ENCODE peak calls at places on chromosomes 6 and 20, in six cellular contexts. D is activated T-cell treated with anti-CD3 and anti-CD28 coated beads for 1 hour, N is HT-29, B is breast epithelium, O is RKO, X is esophagus muscularis mucosa. P is an unnamed sample.

GRCh38 chr6:13383280-13384163 is 55.2 kb upstream of the TBC1D7 start:
- DNase-seq in D (no peak), N (peak; percentile 83), B (no peak), O (no peak), X (no peak), P (no peak)

GRCh38 chr6:32840604-32841246 is 2.2 kb upstream of the TAP2 start:
- DNase-seq in D (no peak), N (no peak), B (peak; percentile 13), O (no peak), X (peak; percentile 70), P (no peak)

GRCh38 chr6:2396856-2397640 is 151.6 kb upstream of the GMDS start:
- DNase-seq in D (no peak), N (no peak), B (peak; percentile 28), O (no peak), X (no peak), P (no peak)

GRCh38 chr6:82374481-82374880 is 10.9 kb downstream of the TPBG start:
- DNase-seq in D (no peak), N (no peak), B (no peak), O (no peak), X (no peak), P (no peak)

GRCh38 chr20:5171790-5172164 is 45.0 kb downstream of the CDS2 start:
- DNase-seq in D (no peak), N (no peak), B (no peak), O (no peak), X (no peak), P (no peak)

GRCh38 chr6:87589693-87590416 is at the start of the genes ORC3 and RARS2:
- DNase-seq in D (peak; percentile 90), N (peak; percentile 95), B (peak; percentile 94), O (peak; percentile 96), X (peak; percentile 99), P (peak; percentile 68)

GRCh38 chr6:67875877-67876383 is 759.2 kb upstream of the ADGRB3 start:
- DNase-seq in D (no peak), N (no peak), B (no peak), O (no peak), X (no peak), P (no peak)

GRCh38 chr6:83183082-83183828 is 9.8 kb downstream of the PGM3 start:
- DNase-seq in D (no peak), N (no peak), B (no peak), O (peak; percentile 42), X (no peak), P (no peak)

GRCh38 chr20:35773154-35773751 is 1.4 kb downstream of the PHF20 start:
- DNase-seq in D (no peak), N (peak; percentile 64), B (peak; percentile 30), O (peak; percentile 62), X (no peak), P (no peak)

GRCh38 chr6:157333537-157333936 is 10.2 kb upstream of the TMEM242 start:
- DNase-seq in D (no peak), N (no peak), B (no peak), O (no peak), X (peak; percentile 10), P (no peak)

GRCh38 chr6:107690546-107690863 is 133.6 kb downstream of the SCML4 start:
- DNase-seq in D (no peak), N (no peak), B (no peak), O (no peak), X (no peak), P (no peak)

GRCh38 chr20:46343358-46344357 is 35.4 kb upstream of the CDH22 start:
- DNase-seq in D (no peak), N (no peak), B (no peak), O (no peak), X (no peak), P (no peak)

GRCh38 chr20:15708984-15709598 is 864.2 kb downstream of the KIF16B start:
- DNase-seq in D (peak; percentile 2), N (peak; percentile 9), B (no peak), O (no peak), X (no peak), P (no peak)

GRCh38 chr6:41021832-41022231 is 17.2 kb downstream of the UNC5CL start:
- DNase-seq in D (no peak), N (peak; percentile 35), B (peak; percentile 30), O (no peak), X (no peak), P (no peak)

GRCh38 chr6:109867009-109867969 is 110.8 kb upstream of the GPR6 start:
- DNase-seq in D (no peak), N (no peak), B (peak; percentile 33), O (no peak), X (peak; percentile 70), P (no peak)

GRCh38 chr6:6984585-6985366 is 123.0 kb upstream of the RREB1 start:
- DNase-seq in D (no peak), N (peak; percentile 64), B (no peak), O (no peak), X (no peak), P (no peak)

GRCh38 chr6:136607204-136607931 is 57.1 kb upstream of the MAP7 start:
- DNase-seq in D (no peak), N (peak; percentile 64), B (no peak), O (no peak), X (no peak), P (no peak)

GRCh38 chr6:111600154-111600553 is 5.5 kb downstream of the TRAF3IP2 start:
- DNase-seq in D (no peak), N (no peak), B (no peak), O (no peak), X (no peak), P (no peak)

GRCh38 chr20:9808166-9808565 is 30.7 kb downstream of the PAK5 start:
- DNase-seq in D (no peak), N (no peak), B (no peak), O (no peak), X (no peak), P (no peak)

GRCh38 chr20:62039738-62040137 is 25.9 kb downstream of the TAF4 start:
- DNase-seq in D (no peak), N (no peak), B (no peak), O (no peak), X (no peak), P (no peak)

GRCh38 chr6:126888727-126889725 is 229.4 kb upstream of the RSPO3 start:
- DNase-seq in D (no peak), N (no peak), B (no peak), O (no peak), X (no peak), P (no peak)

GRCh38 chr6:1321715-1322114 is 9.8 kb downstream of the FOXQ1 start:
- DNase-seq in D (no peak), N (no peak), B (no peak), O (no peak), X (no peak), P (no peak)

GRCh38 chr6:140566706-140567330 is 1192.4 kb upstream of the CITED2 start:
- DNase-seq in D (no peak), N (no peak), B (no peak), O (peak; percentile 43), X (no peak), P (no peak)

P was measured in keratinocyte.